ENCODE peak calls at places on chromosomes 11 and 22, in four cellular contexts. Y, I, C and O are unnamed samples.

GRCh38 chr11:71425409-71425808 is 22.8 kb downstream of the DHCR7 start:
- DNase-seq in I (no peak), Y (no peak), C (no peak), O (no peak)

GRCh38 chr11:126468102-126468521 is 112.6 kb downstream of the ST3GAL4 start:
- DNase-seq in C (no peak), I (no peak), Y (no peak), O (no peak)

GRCh38 chr11:94134651-94135512 is 6.2 kb downstream of the PANX1 start:
- DNase-seq in Y (no peak), C (peak; percentile 93), I (peak; percentile 85), O (peak; percentile 96)

GRCh38 chr11:41917900-41918299 is 458.4 kb upstream of the LRRC4C start:
- DNase-seq in I (no peak), Y (no peak), C (no peak), O (no peak)

GRCh38 chr11:78615724-78616123 is 41.1 kb upstream of the NARS2 start:
- DNase-seq in C (peak; percentile 4), Y (no peak), I (peak; percentile 12), O (no peak)

GRCh38 chr22:17213976-17214375 is 5.3 kb downstream of the ADA2 start:
- DNase-seq in Y (peak; percentile 22), I (peak; percentile 55), C (peak; percentile 37), O (no peak)

GRCh38 chr11:125591659-125592304 is 870 bp upstream of the STT3A start:
- DNase-seq in C (peak; percentile 41), Y (peak; percentile 30), I (peak; percentile 22), O (peak; percentile 13)

GRCh38 chr22:38925571-38926041 is 31.8 kb upstream of the APOBEC3A start:
- DNase-seq in I (no peak), C (peak; percentile 40), Y (no peak), O (peak; percentile 38)

GRCh38 chr11:112797653-112798293 is 163.4 kb upstream of the NCAM1 start:
- DNase-seq in C (peak; percentile 27), I (peak; percentile 62), Y (peak; percentile 54), O (peak; percentile 26)

GRCh38 chr22:31742115-31742514 is 7.8 kb downstream of the PRR14L start:
- DNase-seq in I (no peak), C (no peak), Y (no peak), O (no peak)

GRCh38 chr11:120563698-120564572 is 52.4 kb downstream of the GRIK4 start:
- DNase-seq in C (no peak), I (no peak), Y (peak; percentile 63), O (no peak)

GRCh38 chr11:34213366-34213765 is 107.9 kb downstream of the NAT10 start:
- DNase-seq in Y (no peak), I (no peak), C (peak; percentile 27), O (peak; percentile 42)

GRCh38 chr11:122656073-122656630 is 630 bp downstream of the UBASH3B start:
- DNase-seq in I (peak; percentile 56), Y (peak; percentile 49), C (peak; percentile 49), O (peak; percentile 88)

GRCh38 chr11:86360775-86361395 is 13.8 kb upstream of the CCDC81 start:
- DNase-seq in C (peak; percentile 68), Y (no peak), I (peak; percentile 70), O (peak; percentile 50)
- TF ChIP-seq CTCF in C (peak; percentile 53), Y (peak; percentile 49), I (peak; percentile 56), O (peak; percentile 46)

GRCh38 chr11:117921893-117922292 is 7.3 kb downstream of the TMPRSS13 start:
- DNase-seq in C (no peak), Y (no peak), I (no peak), O (no peak)

GRCh38 chr11:117923773-117924172 is 5.4 kb downstream of the TMPRSS13 start:
- DNase-seq in I (no peak), Y (no peak), C (no peak), O (no peak)

GRCh38 chr11:117925198-117925925 is 3.8 kb downstream of the TMPRSS13 start:
- DNase-seq in I (no peak), C (no peak), Y (no peak), O (no peak)

GRCh38 chr11:117923275-117923674 is 5.9 kb downstream of the TMPRSS13 start:
- DNase-seq in I (no peak), C (no peak), Y (no peak), O (no peak)

GRCh38 chr11:117924631-117925170 is 4.5 kb downstream of the TMPRSS13 start:
- DNase-seq in I (no peak), C (no peak), Y (no peak), O (no peak)
- TF ChIP-seq CTCF in I (no peak), C (no peak), Y (no peak), O (no peak)

DNA sequence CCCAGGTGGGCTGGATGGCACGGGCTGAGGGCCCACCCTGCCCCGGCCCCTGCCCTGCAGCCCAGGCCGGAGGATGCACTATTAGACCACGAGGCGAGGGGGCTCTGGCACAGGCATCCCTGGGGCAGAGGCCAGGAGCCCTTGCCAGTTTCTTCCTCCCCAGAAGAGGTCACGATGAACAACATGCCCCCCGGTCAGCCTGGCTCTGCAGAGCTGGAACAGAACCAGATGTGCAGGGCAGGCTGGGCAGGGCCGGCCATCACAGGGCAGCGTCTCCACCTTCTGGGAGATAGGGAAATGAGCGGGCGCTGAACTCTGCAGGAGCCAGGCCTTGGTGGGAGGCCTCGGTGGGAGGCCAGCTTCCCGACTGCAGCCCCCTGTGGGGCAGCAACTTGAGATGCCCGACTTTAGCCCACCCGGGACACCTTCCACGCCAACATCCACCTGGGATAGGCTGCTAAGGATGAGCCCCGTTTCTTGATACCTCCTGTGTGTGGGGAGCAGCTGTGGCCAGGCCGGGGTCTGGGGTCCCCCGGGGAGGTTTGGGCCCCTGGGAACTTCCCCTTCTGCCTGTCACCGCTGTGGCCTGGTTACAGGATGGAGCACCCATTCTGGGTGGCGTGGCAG is 21.8 kb upstream of the GNB1L start:
- DNase-seq in Y (no peak), C (no peak), I (no peak), O (peak; percentile 57)
- TF ChIP-seq CTCF in Y (no peak), C (no peak), I (no peak), O (no peak)

GRCh38 chr11:119480375-119481020 is 57.5 kb upstream of the THY1 start:
- DNase-seq in C (no peak), Y (no peak), I (no peak), O (no peak)

GRCh38 chr11:119481021-119481666 is 58.2 kb upstream of the THY1 start:
- DNase-seq in I (peak; percentile 96), Y (peak; percentile 97), C (peak; percentile 99), O (peak; percentile 96)

GRCh38 chr11:119482561-119483001 is 59.6 kb upstream of the THY1 start:
- DNase-seq in C (no peak), Y (no peak), I (no peak), O (no peak)

GRCh38 chr11:119483341-119483880 is 60.4 kb upstream of the THY1 start:
- DNase-seq in C (no peak), I (no peak), Y (no peak), O (no peak)

GRCh38 chr11:119481667-119482400 is 58.9 kb upstream of the THY1 start:
- DNase-seq in C (no peak), I (no peak), Y (no peak), O (no peak)
- TF ChIP-seq CTCF in C (no peak), I (no peak), Y (no peak), O (no peak)

GRCh38 chr11:107591098-107591445 is at the start of gene ELMOD1:
- DNase-seq in I (peak; percentile 18), Y (peak; percentile 56), C (peak; percentile 19), O (peak; percentile 39)
- TF ChIP-seq CTCF in I (no peak), Y (no peak), C (no peak), O (peak; percentile 11)

GRCh38 chr11:130315354-130315970 is 745 bp upstream of the ZBTB44 start:
- DNase-seq in I (no peak), Y (no peak), C (no peak), O (no peak)
- TF ChIP-seq CTCF in I (no peak), Y (no peak), C (no peak), O (no peak)

GRCh38 chr11:60589611-60590010 is 74.4 kb downstream of the MS4A13 start:
- DNase-seq in I (no peak), C (no peak), Y (no peak), O (no peak)
- TF ChIP-seq CTCF in I (peak; percentile 9), C (no peak), Y (peak; percentile 51), O (no peak)

DNA sequence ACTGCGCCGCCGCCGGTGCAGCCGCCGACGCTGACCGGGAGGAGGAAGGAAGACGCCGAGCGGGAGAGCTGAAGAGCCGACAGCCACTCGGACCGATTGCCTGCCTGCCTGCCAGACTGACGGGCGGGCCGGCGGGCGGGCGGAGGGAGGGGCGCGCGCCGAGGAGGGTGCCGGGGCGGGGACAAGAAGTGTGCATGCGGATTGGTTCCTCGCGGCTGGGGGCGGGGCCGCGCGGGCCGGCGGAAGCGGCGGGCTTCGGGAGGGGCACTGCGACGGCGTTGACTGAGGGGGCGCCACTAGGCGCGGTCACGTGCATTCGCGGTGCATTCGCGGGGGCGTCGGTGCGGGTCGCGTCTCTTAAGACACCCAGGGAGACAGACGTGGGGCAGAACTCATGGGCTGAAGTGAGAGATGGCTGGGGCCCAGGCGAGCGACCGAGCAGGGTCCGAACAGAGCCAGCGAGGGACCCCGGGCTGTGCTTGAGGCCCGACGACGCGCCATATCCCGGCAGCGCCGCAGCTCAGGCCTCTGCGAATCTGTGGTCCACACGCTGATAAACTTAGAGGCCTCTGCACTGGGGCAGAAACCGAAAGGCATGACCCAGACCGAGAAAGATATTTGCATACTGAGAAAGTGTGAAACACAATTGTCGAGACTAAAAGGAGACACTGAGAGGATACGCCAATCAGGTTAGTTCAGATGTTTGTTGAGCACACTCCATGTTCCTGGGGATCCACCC is at the start of gene MAPK1:
- DNase-seq in C (peak; percentile 78), I (peak; percentile 85), Y (peak; percentile 86), O (peak; percentile 97)
- TF ChIP-seq CTCF in C (no peak), I (peak; percentile 11), Y (peak; percentile 51), O (peak; percentile 29)